ENCODE peak calls at places on chromosomes 6 and 20, in nine cellular contexts. A, T, U, F, P, J, S, L and N are unnamed samples.
A peak's percentile ranks its signal among the peaks of the same experiment; 100 is the strongest.

GRCh38 chr6:17281497-17282481 is 628 bp downstream of the RBM24 start:
- DNase-seq in A (peak; percentile 43), T (peak; percentile 66), U (no peak), F (no peak), P (no peak), J (peak; percentile 31), S (peak; percentile 15), L (no peak), N (peak; percentile 42)

GRCh38 chr6:28081486-28081751 is 1.1 kb downstream of the ZNF165 start:
- DNase-seq in A (no peak), T (no peak), U (no peak), F (no peak), P (no peak), J (peak; percentile 12), S (no peak), L (no peak), N (no peak)

GRCh38 chr6:402901-403658 is 11.5 kb downstream of the IRF4 start:
- DNase-seq in A (no peak), T (no peak), U (no peak), F (no peak), P (peak; percentile 64), J (no peak), S (no peak), L (no peak), N (no peak)

GRCh38 chr6:48706310-48706709 is 595.3 kb upstream of the PTCHD4 start:
- DNase-seq in A (no peak), T (no peak), U (no peak), F (no peak), P (no peak), J (no peak), S (no peak), L (no peak), N (no peak)

GRCh38 chr6:134806151-134806550 is 143.8 kb downstream of the ALDH8A1 start:
- DNase-seq in A (no peak), T (peak; percentile 48), U (no peak), F (no peak), P (no peak), J (no peak), S (no peak), L (no peak), N (no peak)

GRCh38 chr6:113560376-113560775 is 296.8 kb upstream of the MARCKS start:
- DNase-seq in A (no peak), T (no peak), U (no peak), F (no peak), P (no peak), J (no peak), S (no peak), L (no peak), N (peak; percentile 51)

GRCh38 chr20:5827098-5827853 is 77.1 kb downstream of the SHLD1 start:
- DNase-seq in A (no peak), T (no peak), U (no peak), F (no peak), P (no peak), J (no peak), S (no peak), L (no peak), N (no peak)

GRCh38 chr20:58841539-58842264 is 9.0 kb downstream of the GNAS-AS1 start:
- DNase-seq in A (peak; percentile 43), T (no peak), U (no peak), F (no peak), P (no peak), J (no peak), S (no peak), L (no peak), N (no peak)

GRCh38 chr6:24738732-24739131 is 19.8 kb upstream of the C6orf62 start:
- DNase-seq in A (no peak), T (no peak), U (no peak), F (no peak), P (no peak), J (no peak), S (no peak), L (no peak), N (no peak)